ENCODE peak calls at places on chromosomes 3 and 15, in six cellular contexts. A is neural progenitor cell, B is HFFc6, Y is foreskin keratinocyte, W is keratinocyte, L is upper lobe of right lung. R is an unnamed sample.

GRCh38 chr15:78075490-78076230 is 1.9 kb downstream of the TBC1D2B start:
- DNase-seq in A (peak; percentile 65), B (peak; percentile 88), Y (peak; percentile 62), W (no peak), L (no peak), R (peak; percentile 33)

GRCh38 chr3:171770689-171771620 is 39.3 kb downstream of the PLD1 start:
- DNase-seq in A (no peak), B (peak; percentile 70), Y (peak; percentile 75), W (no peak), L (no peak), R (peak; percentile 16)

GRCh38 chr3:111932962-111933361 is 45.9 kb upstream of the ABHD10 start:
- DNase-seq in A (no peak), B (no peak), Y (no peak), W (no peak), L (no peak), R (no peak)

GRCh38 chr3:181756645-181757044 is 44.9 kb downstream of the SOX2 start:
- DNase-seq in A (peak; percentile 90), B (no peak), Y (no peak), W (no peak), L (no peak), R (peak; percentile 53)

GRCh38 chr3:72336821-72337479 is 511.3 kb downstream of the SHQ1 start:
- DNase-seq in A (peak; percentile 52), B (no peak), Y (peak; percentile 67), W (peak; percentile 60), L (peak; percentile 91), R (peak; percentile 58)

GRCh38 chr3:150721285-150722130 is 17.8 kb upstream of the ERICH6 start:
- DNase-seq in A (peak; percentile 77), B (peak; percentile 53), Y (no peak), W (no peak), L (no peak), R (no peak)

GRCh38 chr3:137148917-137149316 is 191.1 kb downstream of the IL20RB start:
- DNase-seq in A (no peak), B (no peak), Y (no peak), W (no peak), L (no peak), R (no peak)

GRCh38 chr15:99556578-99556977 is 9.2 kb upstream of the MEF2A start:
- DNase-seq in A (no peak), B (no peak), Y (no peak), W (no peak), L (no peak), R (no peak)

GRCh38 chr3:27559835-27560234 is 75.7 kb upstream of the SLC4A7 start:
- DNase-seq in A (no peak), B (peak; percentile 42), Y (peak; percentile 58), W (peak; percentile 85), L (no peak), R (no peak)

GRCh38 chr3:52146189-52146588 is 8.0 kb downstream of the POC1A start:
- DNase-seq in A (no peak), B (no peak), Y (no peak), W (no peak), L (no peak), R (no peak)

GRCh38 chr3:186181901-186182300 is 73.0 kb upstream of the ETV5 start:
- DNase-seq in A (no peak), B (no peak), Y (no peak), W (no peak), L (no peak), R (no peak)

GRCh38 chr3:187198490-187198889 is 1.2 kb downstream of the RTP1 start:
- DNase-seq in A (no peak), B (no peak), Y (no peak), W (no peak), L (no peak), R (no peak)

DNA sequence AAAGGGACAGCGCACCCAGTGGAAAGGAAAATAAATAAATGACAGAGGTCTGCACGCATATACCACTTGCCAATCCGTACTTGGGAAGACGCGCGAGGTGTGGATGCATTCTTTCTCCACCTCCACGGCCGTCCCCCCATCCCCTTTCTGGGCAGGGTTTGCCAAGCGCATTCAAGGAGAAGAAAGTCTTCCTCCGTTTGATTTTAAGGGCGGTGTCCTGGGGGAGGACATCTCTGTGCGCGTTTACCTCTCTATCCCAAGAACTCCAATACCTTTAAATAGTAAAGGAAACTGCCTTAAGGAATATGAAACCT is 576 bp upstream of the MB21D2 start:
- DNase-seq in A (no peak), B (no peak), Y (no peak), W (no peak), L (no peak), R (no peak)
- TF ChIP-seq CTCF in A (peak; percentile 26), B (no peak), Y (peak; percentile 33), W (no peak), L (no peak), R (no peak)

DNA sequence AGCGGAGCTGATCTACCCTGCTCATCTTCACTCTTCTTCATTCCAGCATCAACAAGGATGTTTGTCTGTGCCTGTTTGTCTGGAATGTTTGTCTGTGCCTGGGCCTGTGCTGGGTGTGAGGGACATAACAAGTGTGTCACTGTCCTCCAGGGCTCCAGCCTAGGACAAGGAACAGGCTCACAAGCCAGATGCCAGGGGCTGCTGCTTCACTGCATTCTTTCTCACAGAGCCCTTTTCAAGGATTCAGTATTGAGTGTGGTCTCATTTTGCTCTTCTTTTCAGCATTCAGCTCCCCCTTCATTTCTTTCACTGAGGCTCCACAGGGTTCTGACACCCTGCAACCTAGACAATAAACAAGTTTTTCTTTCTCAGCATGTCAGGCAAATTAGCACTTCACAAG is 43.6 kb upstream of the KY start:
- DNase-seq in A (peak; percentile 73), B (no peak), Y (peak; percentile 10), W (peak; percentile 5), L (no peak), R (no peak)
- TF ChIP-seq CTCF in A (no peak), B (no peak), Y (no peak), W (no peak), L (no peak), R (no peak)

GRCh38 chr15:71754660-71755059 is 55.7 kb upstream of the NR2E3 start:
- DNase-seq in A (no peak), B (no peak), Y (no peak), W (no peak), L (no peak), R (no peak)

GRCh38 chr15:71755092-71755491 is 55.3 kb upstream of the NR2E3 start:
- DNase-seq in A (no peak), B (no peak), Y (no peak), W (no peak), L (no peak), R (no peak)

GRCh38 chr15:71753346-71753745 is 57.0 kb upstream of the NR2E3 start:
- DNase-seq in A (no peak), B (peak; percentile 28), Y (no peak), W (no peak), L (no peak), R (no peak)

GRCh38 chr15:71752085-71752484 is 58.3 kb upstream of the NR2E3 start:
- DNase-seq in A (no peak), B (no peak), Y (no peak), W (no peak), L (no peak), R (no peak)

GRCh38 chr15:71752604-71753289 is 57.6 kb upstream of the NR2E3 start:
- DNase-seq in A (peak; percentile 68), B (peak; percentile 98), Y (no peak), W (no peak), L (no peak), R (peak; percentile 42)
- TF ChIP-seq CTCF in A (peak; percentile 69), B (peak; percentile 83), Y (peak; percentile 42), W (peak; percentile 30), L (peak; percentile 43), R (peak; percentile 16)

DNA sequence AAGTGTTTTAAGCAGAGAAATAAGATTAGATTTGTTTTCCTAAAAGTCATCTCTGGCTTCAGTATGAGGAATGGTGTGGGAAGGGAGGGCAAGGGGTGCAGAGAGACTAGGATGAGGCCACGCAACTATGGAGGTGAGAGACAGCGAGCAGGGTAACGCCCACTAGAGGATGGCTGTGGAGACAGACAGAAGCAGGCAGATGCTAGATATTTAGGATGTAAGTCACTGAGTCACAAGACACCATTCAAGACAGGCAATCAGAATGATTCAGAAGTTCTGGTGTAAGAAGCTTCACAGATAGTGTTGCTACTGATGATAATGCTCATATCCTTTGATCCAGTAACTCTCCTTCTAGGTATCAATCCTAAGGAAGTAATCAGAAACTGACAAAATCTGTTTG is 19.1 kb downstream of the HSPBAP1 start:
- DNase-seq in A (no peak), B (peak; percentile 47), Y (peak; percentile 30), W (no peak), L (no peak), R (no peak)
- TF ChIP-seq CTCF in A (peak; percentile 17), B (peak; percentile 39), Y (peak; percentile 41), W (peak; percentile 25), L (no peak), R (no peak)

GRCh38 chr3:75188937-75189336 is 475.2 kb upstream of the FRG2C start:
- DNase-seq in A (peak; percentile 68), B (no peak), Y (no peak), W (no peak), L (no peak), R (no peak)
- TF ChIP-seq CTCF in A (no peak), B (no peak), Y (no peak), W (no peak), L (no peak), R (no peak)

DNA sequence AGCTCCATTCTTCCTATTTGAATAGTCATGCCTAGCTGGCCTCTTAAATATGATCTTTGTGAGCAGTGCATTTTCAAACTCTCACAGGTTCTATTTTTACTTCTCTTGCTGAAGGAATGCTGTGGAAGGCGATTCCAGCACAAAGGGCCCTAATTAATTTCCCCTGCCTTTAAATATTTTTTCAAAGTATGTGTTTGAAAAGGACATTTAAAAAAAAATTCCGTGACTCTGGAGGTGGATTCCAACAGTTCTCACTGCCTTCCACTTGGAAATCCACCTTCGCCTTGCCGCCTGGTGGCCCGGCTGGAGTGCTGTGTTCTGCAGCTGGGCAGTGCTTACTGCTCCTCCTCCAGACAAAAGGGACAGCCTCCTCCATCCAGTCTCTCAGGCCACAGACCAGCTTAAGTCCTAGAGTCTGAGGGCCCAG is 61.5 kb upstream of the CORO2B start:
- DNase-seq in A (peak; percentile 66), B (peak; percentile 9), Y (no peak), W (no peak), L (no peak), R (peak; percentile 41)
- TF ChIP-seq CTCF in A (peak; percentile 29), B (peak; percentile 18), Y (no peak), W (no peak), L (peak; percentile 5), R (no peak)

GRCh38 chr15:63473999-63474809 is 30.2 kb upstream of the USP3 start:
- DNase-seq in A (peak; percentile 73), B (peak; percentile 69), Y (no peak), W (no peak), L (no peak), R (peak; percentile 55)
- TF ChIP-seq CTCF in A (no peak), B (peak; percentile 32), Y (peak; percentile 21), W (no peak), L (no peak), R (no peak)

GRCh38 chr15:92247649-92248242 is 145.9 kb upstream of the ST8SIA2 start:
- DNase-seq in A (no peak), B (no peak), Y (no peak), W (no peak), L (no peak), R (no peak)

DNA sequence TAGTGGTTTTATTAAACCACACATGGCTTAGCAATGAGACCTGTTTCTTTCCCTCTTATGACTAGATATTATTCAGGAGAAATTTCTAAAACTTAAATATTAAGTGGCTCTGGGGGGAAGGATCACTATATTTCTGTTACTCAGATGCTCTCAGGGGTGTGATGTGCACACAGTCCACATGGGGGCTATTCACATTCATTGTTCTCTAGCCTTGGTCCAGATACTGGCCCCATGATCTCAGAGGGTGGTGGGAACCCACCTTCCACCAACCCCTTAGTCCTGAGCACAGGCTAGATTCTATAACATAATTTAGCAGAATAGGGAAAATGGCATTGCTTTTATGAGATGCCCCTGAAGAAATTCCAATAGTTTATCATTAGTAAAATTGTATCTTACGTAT is 149.0 kb upstream of the ST8SIA2 start:
- DNase-seq in A (no peak), B (no peak), Y (no peak), W (no peak), L (no peak), R (no peak)
- TF ChIP-seq CTCF in A (no peak), B (no peak), Y (no peak), W (no peak), L (no peak), R (no peak)